ENCODE peak calls at places on chromosomes 2 and 18, in seven cellular contexts. One of them, this sample, is unnamed.

GRCh38 chr2:23693606-23693951 is 233.3 kb downstream of the ATAD2B start:
- DNase-seq in heart right ventricle: no peak
- DNase-seq in thyroid gland: no peak
- DNase-seq in EL: no peak
- DNase-seq in IMR-90: no peak
- DNase-seq in stimulated activated CD4-positive, alpha-beta T cell treated with anti-CD3 and anti-CD28 coated beads, Interleukin-2, amount 100 ng/mL, for 24 hours: no peak
- DNase-seq in AG10803: no peak
- DNase-seq in this sample: no peak

GRCh38 chr2:46448656-46449055 is 30.7 kb upstream of the TMEM247 start:
- DNase-seq in thyroid gland: no peak
- DNase-seq in AG10803: no peak
- DNase-seq in heart right ventricle: no peak
- DNase-seq in EL: no peak
- DNase-seq in stimulated activated CD4-positive, alpha-beta T cell treated with anti-CD3 and anti-CD28 coated beads, Interleukin-2, amount 100 ng/mL, for 24 hours: no peak
- DNase-seq in IMR-90: no peak
- DNase-seq in this sample: no peak

GRCh38 chr2:150134223-150134858 is 353.1 kb downstream of the RND3 start:
- DNase-seq in IMR-90: peak; percentile 51
- DNase-seq in stimulated activated CD4-positive, alpha-beta T cell treated with anti-CD3 and anti-CD28 coated beads, Interleukin-2, amount 100 ng/mL, for 24 hours: no peak
- DNase-seq in EL: peak; percentile 47
- DNase-seq in AG10803: peak; percentile 89
- DNase-seq in heart right ventricle: no peak
- DNase-seq in thyroid gland: no peak
- DNase-seq in this sample: peak; percentile 54

GRCh38 chr2:118089015-118089800 is 937 bp downstream of the INSIG2 start:
- DNase-seq in AG10803: peak; percentile 64
- DNase-seq in stimulated activated CD4-positive, alpha-beta T cell treated with anti-CD3 and anti-CD28 coated beads, Interleukin-2, amount 100 ng/mL, for 24 hours: peak; percentile 25
- DNase-seq in thyroid gland: peak; percentile 20
- DNase-seq in EL: peak; percentile 37
- DNase-seq in heart right ventricle: no peak
- DNase-seq in IMR-90: peak; percentile 58
- DNase-seq in this sample: peak; percentile 66

GRCh38 chr2:196927318-196928225 is 1.1 kb upstream of the PGAP1 start:
- DNase-seq in heart right ventricle: no peak
- DNase-seq in EL: peak; percentile 64
- DNase-seq in AG10803: peak; percentile 84
- DNase-seq in IMR-90: peak; percentile 85
- DNase-seq in thyroid gland: peak; percentile 10
- DNase-seq in stimulated activated CD4-positive, alpha-beta T cell treated with anti-CD3 and anti-CD28 coated beads, Interleukin-2, amount 100 ng/mL, for 24 hours: peak; percentile 66
- DNase-seq in this sample: peak; percentile 88

GRCh38 chr2:16198166-16198912 is 258.0 kb downstream of the MYCN start:
- DNase-seq in heart right ventricle: no peak
- DNase-seq in EL: no peak
- DNase-seq in IMR-90: no peak
- DNase-seq in AG10803: no peak
- DNase-seq in thyroid gland: no peak
- DNase-seq in stimulated activated CD4-positive, alpha-beta T cell treated with anti-CD3 and anti-CD28 coated beads, Interleukin-2, amount 100 ng/mL, for 24 hours: no peak
- DNase-seq in this sample: no peak

GRCh38 chr2:165238295-165238694 is 919 bp upstream of the SCN2A start:
- DNase-seq in IMR-90: peak; percentile 16
- DNase-seq in AG10803: peak; percentile 24
- DNase-seq in stimulated activated CD4-positive, alpha-beta T cell treated with anti-CD3 and anti-CD28 coated beads, Interleukin-2, amount 100 ng/mL, for 24 hours: no peak
- DNase-seq in EL: peak; percentile 3
- DNase-seq in thyroid gland: no peak
- DNase-seq in heart right ventricle: no peak
- DNase-seq in this sample: peak; percentile 16

GRCh38 chr18:53909668-53910067 is 314.8 kb downstream of the MBD2 start:
- DNase-seq in heart right ventricle: no peak
- DNase-seq in EL: peak; percentile 9
- DNase-seq in thyroid gland: no peak
- DNase-seq in AG10803: peak; percentile 50
- DNase-seq in stimulated activated CD4-positive, alpha-beta T cell treated with anti-CD3 and anti-CD28 coated beads, Interleukin-2, amount 100 ng/mL, for 24 hours: peak; percentile 19
- DNase-seq in IMR-90: peak; percentile 1
- DNase-seq in this sample: peak; percentile 35

GRCh38 chr2:149314687-149315086 is 15.7 kb upstream of the LYPD6 start:
- DNase-seq in heart right ventricle: no peak
- DNase-seq in thyroid gland: no peak
- DNase-seq in IMR-90: no peak
- DNase-seq in AG10803: no peak
- DNase-seq in EL: no peak
- DNase-seq in stimulated activated CD4-positive, alpha-beta T cell treated with anti-CD3 and anti-CD28 coated beads, Interleukin-2, amount 100 ng/mL, for 24 hours: no peak
- DNase-seq in this sample: no peak

GRCh38 chr18:10751711-10752110 is 225.9 kb downstream of the NAPG start:
- DNase-seq in heart right ventricle: no peak
- DNase-seq in EL: no peak
- DNase-seq in AG10803: no peak
- DNase-seq in IMR-90: no peak
- DNase-seq in stimulated activated CD4-positive, alpha-beta T cell treated with anti-CD3 and anti-CD28 coated beads, Interleukin-2, amount 100 ng/mL, for 24 hours: no peak
- DNase-seq in thyroid gland: no peak
- DNase-seq in this sample: no peak

GRCh38 chr18:58015045-58015444 is 29.0 kb upstream of the NEDD4L start:
- DNase-seq in AG10803: no peak
- DNase-seq in heart right ventricle: no peak
- DNase-seq in EL: no peak
- DNase-seq in thyroid gland: no peak
- DNase-seq in stimulated activated CD4-positive, alpha-beta T cell treated with anti-CD3 and anti-CD28 coated beads, Interleukin-2, amount 100 ng/mL, for 24 hours: no peak
- DNase-seq in IMR-90: no peak
- DNase-seq in this sample: no peak

GRCh38 chr2:152890746-152891145 is 172.3 kb downstream of the ARL6IP6 start:
- DNase-seq in IMR-90: no peak
- DNase-seq in heart right ventricle: no peak
- DNase-seq in EL: no peak
- DNase-seq in AG10803: no peak
- DNase-seq in thyroid gland: no peak
- DNase-seq in stimulated activated CD4-positive, alpha-beta T cell treated with anti-CD3 and anti-CD28 coated beads, Interleukin-2, amount 100 ng/mL, for 24 hours: no peak
- DNase-seq in this sample: no peak

GRCh38 chr2:10441966-10442365 is 6.2 kb downstream of the ODC1 start:
- DNase-seq in heart right ventricle: no peak
- DNase-seq in AG10803: no peak
- DNase-seq in IMR-90: no peak
- DNase-seq in EL: no peak
- DNase-seq in thyroid gland: no peak
- DNase-seq in stimulated activated CD4-positive, alpha-beta T cell treated with anti-CD3 and anti-CD28 coated beads, Interleukin-2, amount 100 ng/mL, for 24 hours: no peak
- DNase-seq in this sample: no peak